ENCODE peak calls at places on chromosomes 6 and 20, in seven cellular contexts. A, N, F, I, U, M and V are unnamed samples.
A peak's percentile ranks its signal among the peaks of the same experiment; 100 is the strongest.

GRCh38 chr6:5472583-5472982 is 211.3 kb downstream of the FARS2 start:
- DNase-seq in A (no peak), N (no peak), F (no peak), I (no peak), U (peak; percentile 35), M (no peak), V (no peak)

GRCh38 chr6:151963001-151963400 is 155.5 kb downstream of the ESR1 start:
- DNase-seq in A (no peak), N (no peak), F (no peak), I (no peak), U (no peak), M (no peak), V (no peak)

GRCh38 chr6:105798057-105798456 is 288.1 kb upstream of the PRDM1 start:
- DNase-seq in A (no peak), N (no peak), F (no peak), I (no peak), U (no peak), M (no peak), V (no peak)

GRCh38 chr20:20668639-20669038 is 43.8 kb downstream of the RALGAPA2 start:
- DNase-seq in A (no peak), N (no peak), F (no peak), I (peak; percentile 71), U (no peak), M (no peak), V (no peak)

GRCh38 chr6:85250586-85251216 is 199.2 kb upstream of the NT5E start:
- DNase-seq in A (no peak), N (no peak), F (no peak), I (no peak), U (peak; percentile 33), M (no peak), V (no peak)

GRCh38 chr6:10528170-10528981 is 7.2 kb downstream of the GCNT2 start:
- DNase-seq in A (no peak), N (no peak), F (no peak), I (peak; percentile 36), U (peak; percentile 83), M (peak; percentile 19), V (no peak)

GRCh38 chr20:62208061-62208804 is 11.8 kb downstream of the HRH3 start:
- DNase-seq in A (no peak), N (no peak), F (no peak), I (no peak), U (no peak), M (no peak), V (peak; percentile 48)

GRCh38 chr6:150298676-150299075 is 70.1 kb upstream of the IYD start:
- DNase-seq in A (no peak), N (no peak), F (no peak), I (no peak), U (peak; percentile 62), M (no peak), V (no peak)

GRCh38 chr20:62752671-62753501 is 43.4 kb upstream of the MRGBP start:
- DNase-seq in A (peak; percentile 87), N (no peak), F (no peak), I (no peak), U (no peak), M (no peak), V (peak; percentile 88)

GRCh38 chr6:37688088-37688850 is 9.4 kb downstream of the MDGA1 start:
- DNase-seq in A (no peak), N (no peak), F (no peak), I (no peak), U (no peak), M (no peak), V (no peak)

GRCh38 chr6:136586295-136586694 is 36.1 kb upstream of the MAP7 start:
- DNase-seq in A (no peak), N (no peak), F (peak; percentile 48), I (no peak), U (peak; percentile 65), M (no peak), V (no peak)

GRCh38 chr6:55543633-55544309 is 35.2 kb downstream of the HMGCLL1 start:
- DNase-seq in A (no peak), N (no peak), F (no peak), I (no peak), U (no peak), M (no peak), V (no peak)

GRCh38 chr6:19399406-19399805 is 437.8 kb upstream of the ID4 start:
- DNase-seq in A (no peak), N (no peak), F (no peak), I (no peak), U (no peak), M (no peak), V (no peak)

GRCh38 chr6:26233608-26234420 is 131.2 kb upstream of the BTN3A2 start:
- DNase-seq in A (peak; percentile 76), N (no peak), F (no peak), I (peak; percentile 63), U (peak; percentile 52), M (no peak), V (no peak)

GRCh38 chr6:107690864-107691661 is 133.1 kb downstream of the SCML4 start:
- DNase-seq in A (no peak), N (no peak), F (no peak), I (no peak), U (peak; percentile 6), M (no peak), V (no peak)

GRCh38 chr6:3743541-3743940 is 8.0 kb downstream of the PXDC1 start:
- DNase-seq in A (no peak), N (no peak), F (no peak), I (no peak), U (no peak), M (no peak), V (peak; percentile 63)

GRCh38 chr6:110270166-110270565 is 88.0 kb downstream of the METTL24 start:
- DNase-seq in A (no peak), N (no peak), F (no peak), I (no peak), U (no peak), M (no peak), V (no peak)

GRCh38 chr20:14986026-14986655 is 648.7 kb upstream of the FLRT3 start:
- DNase-seq in A (no peak), N (no peak), F (no peak), I (no peak), U (peak; percentile 86), M (peak; percentile 24), V (no peak)

GRCh38 chr20:24866008-24866407 is 83.1 kb upstream of the CST7 start:
- DNase-seq in A (no peak), N (no peak), F (no peak), I (no peak), U (no peak), M (no peak), V (no peak)

GRCh38 chr6:15331143-15331542 is 85.3 kb downstream of the JARID2 start:
- DNase-seq in A (no peak), N (no peak), F (no peak), I (no peak), U (peak; percentile 67), M (no peak), V (no peak)

GRCh38 chr6:143549221-143549620 is 37.7 kb upstream of the FUCA2 start:
- DNase-seq in A (no peak), N (no peak), F (no peak), I (no peak), U (no peak), M (no peak), V (no peak)

GRCh38 chr6:159887761-159888160 is 3.0 kb upstream of the MAS1 start:
- DNase-seq in A (no peak), N (no peak), F (no peak), I (no peak), U (no peak), M (no peak), V (no peak)

GRCh38 chr6:26225848-26226590 is 138.8 kb downstream of the HFE start:
- DNase-seq in A (no peak), N (no peak), F (no peak), I (no peak), U (no peak), M (no peak), V (no peak)

GRCh38 chr6:44062771-44063560 is 64.3 kb downstream of the MRPL14 start:
- DNase-seq in A (no peak), N (no peak), F (peak; percentile 59), I (no peak), U (no peak), M (no peak), V (no peak)

GRCh38 chr20:7770578-7770977 is 169.7 kb downstream of the HAO1 start:
- DNase-seq in A (no peak), N (no peak), F (peak; percentile 19), I (no peak), U (peak; percentile 50), M (no peak), V (no peak)

GRCh38 chr6:45617441-45617840 is 239.7 kb upstream of the SUPT3H start:
- DNase-seq in A (no peak), N (no peak), F (no peak), I (no peak), U (peak; percentile 96), M (peak; percentile 76), V (no peak)

GRCh38 chr6:42402184-42402583 is 49.5 kb downstream of the TRERF1 start:
- DNase-seq in A (no peak), N (no peak), F (no peak), I (peak; percentile 54), U (peak; percentile 72), M (peak; percentile 57), V (no peak)

GRCh38 chr6:89818977-89819335 is 638 bp downstream of the MDN1 start:
- DNase-seq in A (no peak), N (no peak), F (peak; percentile 42), I (no peak), U (peak; percentile 61), M (peak; percentile 20), V (no peak)

GRCh38 chr6:56093776-56094175 is 153.6 kb downstream of the COL21A1 start:
- DNase-seq in A (no peak), N (no peak), F (no peak), I (no peak), U (no peak), M (no peak), V (no peak)

GRCh38 chr6:31193206-31193605 is 22.7 kb upstream of the POU5F1 start:
- DNase-seq in A (no peak), N (no peak), F (no peak), I (no peak), U (no peak), M (no peak), V (no peak)
- TF ChIP-seq CTCF in A (no peak), N (no peak), F (peak; percentile 5), I (no peak), U (no peak), M (no peak), V (no peak)

GRCh38 chr6:169212897-169213813 is 40.5 kb downstream of the THBS2 start:
- DNase-seq in A (no peak), N (peak; percentile 95), F (peak; percentile 46), I (peak; percentile 90), U (peak; percentile 66), M (peak; percentile 93), V (no peak)
- TF ChIP-seq CTCF in A (peak; percentile 70), N (no peak), F (peak; percentile 77), I (no peak), U (no peak), M (peak; percentile 60), V (peak; percentile 69)

DNA sequence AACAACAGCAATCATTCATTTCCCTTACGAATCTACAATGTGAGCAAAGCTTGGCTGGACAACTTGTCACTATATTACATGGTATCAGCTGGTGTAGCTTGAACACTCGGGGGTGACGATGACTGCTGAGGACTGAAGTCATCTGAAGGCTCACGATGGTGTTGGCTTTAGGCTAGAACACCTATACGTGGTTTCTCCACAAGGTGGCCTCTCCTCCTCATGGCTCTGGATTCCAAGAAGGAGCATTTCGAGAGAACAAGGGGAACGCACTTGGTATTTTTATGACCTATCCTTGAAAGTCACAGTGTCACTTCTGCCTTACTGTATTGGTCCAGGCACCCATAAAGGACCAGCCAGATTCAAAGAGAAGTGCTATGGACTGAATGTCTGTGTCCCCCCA is 37.5 kb upstream of the ADGRF1 start:
- DNase-seq in A (no peak), N (no peak), F (no peak), I (no peak), U (no peak), M (no peak), V (no peak)
- TF ChIP-seq CTCF in A (no peak), N (no peak), F (peak; percentile 47), I (no peak), U (peak; percentile 15), M (no peak), V (peak; percentile 17)

GRCh38 chr6:87391334-87391733 is 16.4 kb upstream of the CFAP206 start:
- DNase-seq in A (no peak), N (no peak), F (no peak), I (peak; percentile 48), U (peak; percentile 35), M (peak; percentile 36), V (no peak)
- TF ChIP-seq CTCF in A (peak; percentile 53), N (no peak), F (peak; percentile 62), I (peak; percentile 37), U (peak; percentile 47), M (peak; percentile 26), V (peak; percentile 59)